ENCODE peak calls at places on chromosomes 4 and X, in six cellular contexts. Z is Calu3, L is Peyer's patch, K is uterus, C is fibroblast of pulmonary artery, I is NCI-H2081. W is an unnamed sample.

GRCh38 chrX:124725467-124725866 is 379.1 kb downstream of the SH2D1A start:
- DNase-seq in K (no peak), L (no peak), Z (no peak), I (no peak), C (no peak), W (no peak)

GRCh38 chrX:136694491-136695087 is 46.6 kb downstream of the CD40LG start:
- DNase-seq in L (no peak), I (peak), C (peak), Z (peak), K (no peak), W (peak)

GRCh38 chr4:6855692-6856297 is 53.8 kb upstream of the TBC1D14 start:
- DNase-seq in C (peak), I (peak), L (no peak), K (no peak), Z (no peak), W (no peak)

GRCh38 chrX:8981742-8982141 is 52.2 kb downstream of the FAM9B start:
- DNase-seq in I (no peak), K (no peak), Z (no peak), L (no peak), C (no peak), W (no peak)

GRCh38 chrX:727738-728621 is 97.4 kb downstream of the SHOX start:
- DNase-seq in K (no peak), Z (peak), C (no peak), I (no peak), L (no peak), W (no peak)

GRCh38 chrX:139795196-139795595 is 87.2 kb upstream of the MCF2 start:
- DNase-seq in Z (no peak), K (no peak), L (no peak), I (no peak), C (no peak), W (no peak)

GRCh38 chr4:51831133-51831532 is 11.8 kb upstream of the DCUN1D4 start:
- DNase-seq in Z (peak), K (peak), I (peak), C (peak), L (peak), W (no peak)

GRCh38 chr4:162015090-162015489 is 148.7 kb downstream of the FSTL5 start:
- DNase-seq in K (no peak), L (no peak), I (no peak), Z (no peak), C (peak), W (no peak)

GRCh38 chr4:6996481-6996880 is 46.7 kb upstream of the TADA2B start:
- DNase-seq in K (no peak), L (no peak), C (no peak), I (no peak), Z (no peak), W (no peak)

GRCh38 chrX:9291666-9292065 is 173.2 kb upstream of the TBL1X start:
- DNase-seq in C (no peak), I (peak), L (no peak), K (no peak), Z (no peak), W (peak)

GRCh38 chrX:142250502-142250901 is 45.4 kb upstream of the MAGEC2 start:
- DNase-seq in K (no peak), Z (no peak), L (no peak), C (no peak), I (no peak), W (no peak)

W was measured in NCI-H526 treated with DMSO at 0.1 percent for 48 hours.